ENCODE peak calls at places on chromosome 19, in four cellular contexts. W is CD8-positive, alpha-beta T cell; C is mammary epithelial cell; H is spleen. S is an unnamed sample.

GRCh38 chr19:28426902-28427232 is 786.1 kb downstream of the UQCRFS1 start:
- DNase-seq in W (no peak), C (peak), H (no peak), S (no peak)

GRCh38 chr19:29671393-29672076 is 6.3 kb downstream of the PLEKHF1 start:
- DNase-seq in W (peak), C (peak), H (peak), S (peak)

GRCh38 chr19:45542234-45542668 is 35.0 kb downstream of the VASP start:
- DNase-seq in W (no peak), C (peak), H (no peak), S (peak)

GRCh38 chr19:41510484-41510883 is 65.5 kb upstream of the CEACAM21 start:
- DNase-seq in W (no peak), C (no peak), H (no peak), S (no peak)

GRCh38 chr19:1172353-1173159 is 1.5 kb downstream of the SBNO2 start:
- DNase-seq in W (no peak), C (peak), H (peak), S (no peak)

GRCh38 chr19:38848299-38849146 is 1.3 kb downstream of the HNRNPL start:
- DNase-seq in W (no peak), C (peak), H (peak), S (no peak)

GRCh38 chr19:485583-486236 is 10.6 kb upstream of the MADCAM1 start:
- DNase-seq in W (no peak), C (peak), H (no peak), S (no peak)

GRCh38 chr19:43478323-43478722 is 12.9 kb upstream of the LYPD3 start:
- DNase-seq in W (no peak), C (no peak), H (no peak), S (no peak)

GRCh38 chr19:41398603-41399002 is 985 bp downstream of the BCKDHA start:
- DNase-seq in W (no peak), C (no peak), H (no peak), S (no peak)

GRCh38 chr19:1882089-1882785 is 3.1 kb downstream of the ABHD17A start:
- DNase-seq in W (peak), C (no peak), H (no peak), S (no peak)

GRCh38 chr19:49363265-49364082 is at the start of gene DKKL1:
- DNase-seq in W (peak), C (peak), H (peak), S (peak)

GRCh38 chr19:56360841-56361240 is 32.5 kb downstream of the ZNF582 start:
- DNase-seq in W (no peak), C (peak), H (no peak), S (no peak)

GRCh38 chr19:3323704-3324103 is 42.7 kb upstream of the NFIC start:
- DNase-seq in W (no peak), C (no peak), H (no peak), S (no peak)

GRCh38 chr19:41426952-41427646 is at the start of gene B3GNT8:
- DNase-seq in W (peak), C (peak), H (peak), S (peak)

GRCh38 chr19:6590458-6591319 is at the start of gene CD70:
- DNase-seq in W (peak), C (peak), H (peak), S (no peak)

GRCh38 chr19:6588508-6589345 is 2.2 kb downstream of the CD70 start:
- DNase-seq in W (no peak), C (no peak), H (no peak), S (no peak)

GRCh38 chr19:6589711-6590457 is 1.1 kb downstream of the CD70 start:
- DNase-seq in W (no peak), C (no peak), H (no peak), S (no peak)

GRCh38 chr19:6587998-6588507 is 2.9 kb downstream of the CD70 start:
- DNase-seq in W (no peak), C (no peak), H (no peak), S (no peak)

DNA sequence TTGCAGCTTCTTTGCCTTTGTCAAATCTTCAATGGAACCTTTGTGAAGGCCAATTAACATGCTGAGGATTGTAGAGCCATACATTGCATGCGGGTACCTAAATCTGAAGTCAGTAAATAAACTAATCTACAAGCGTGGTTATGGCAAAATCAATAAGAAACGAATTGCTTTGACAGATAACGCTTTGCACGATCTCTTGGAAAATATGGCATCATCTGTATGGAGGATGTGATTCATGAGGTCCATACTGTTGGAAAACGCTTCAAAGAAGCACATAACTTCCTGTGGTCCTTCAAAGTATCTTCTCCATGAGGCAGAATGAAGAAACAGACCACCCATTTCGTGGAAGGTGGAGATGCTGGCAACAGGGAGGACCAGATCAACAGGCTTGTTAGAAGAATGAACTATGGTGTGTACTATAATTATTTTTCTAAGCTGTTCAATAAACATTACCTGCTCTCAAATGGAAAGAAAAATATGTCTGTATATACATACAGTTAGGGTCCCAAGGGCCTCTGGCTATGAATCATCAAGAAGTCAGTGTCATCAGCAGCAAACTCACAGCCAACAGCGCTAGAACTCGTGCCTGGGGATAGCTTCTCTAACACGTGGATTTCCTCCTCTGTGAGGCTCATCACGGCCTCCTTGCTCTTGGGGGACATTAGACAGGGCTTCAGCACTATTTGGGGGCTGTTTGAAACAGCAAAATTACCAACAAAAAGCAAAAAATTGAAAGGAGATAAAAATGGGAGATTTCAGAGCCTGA is 2.9 kb upstream of the CD70 start:
- DNase-seq in W (no peak), C (no peak), H (no peak), S (no peak)
- H3K27ac ChIP-seq in W (no peak), C (no peak), H (no peak), S (no peak)

GRCh38 chr19:50365434-50366306 is at the start of gene NAPSA:
- DNase-seq in W (no peak), C (no peak), H (peak), S (no peak)
- H3K27ac ChIP-seq in W (no peak), C (no peak), H (peak), S (no peak)

GRCh38 chr19:32930567-32930966 is 41.2 kb downstream of the CEP89 start:
- DNase-seq in W (no peak), C (no peak), H (no peak), S (no peak)

GRCh38 chr19:32924200-32924599 is 47.6 kb downstream of the CEP89 start:
- DNase-seq in W (no peak), C (no peak), H (no peak), S (no peak)

GRCh38 chr19:32933571-32933970 is 38.2 kb downstream of the CEP89 start:
- DNase-seq in W (no peak), C (no peak), H (no peak), S (no peak)

DNA sequence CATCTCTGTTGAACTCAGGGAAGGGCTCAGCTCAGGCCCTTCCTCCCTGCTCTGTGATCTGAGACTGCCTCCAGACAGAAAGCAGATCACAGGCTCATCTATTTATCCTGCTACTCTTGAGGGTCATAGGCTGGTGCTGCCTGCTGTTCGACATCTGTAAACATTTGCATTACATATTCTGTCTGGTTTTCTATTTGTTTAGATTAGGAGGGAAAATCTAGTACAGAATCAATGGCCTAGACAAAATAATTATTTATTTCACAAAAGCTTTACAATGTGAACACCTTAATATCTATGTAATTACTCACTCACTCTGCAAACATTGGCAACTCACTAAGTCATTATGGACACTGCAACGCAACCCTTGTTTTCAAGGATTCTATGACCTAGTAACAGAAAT is 43.0 kb downstream of the CEP89 start:
- DNase-seq in W (no peak), C (no peak), H (no peak), S (peak)
- H3K27ac ChIP-seq in W (no peak), C (no peak), H (no peak), S (peak)

DNA sequence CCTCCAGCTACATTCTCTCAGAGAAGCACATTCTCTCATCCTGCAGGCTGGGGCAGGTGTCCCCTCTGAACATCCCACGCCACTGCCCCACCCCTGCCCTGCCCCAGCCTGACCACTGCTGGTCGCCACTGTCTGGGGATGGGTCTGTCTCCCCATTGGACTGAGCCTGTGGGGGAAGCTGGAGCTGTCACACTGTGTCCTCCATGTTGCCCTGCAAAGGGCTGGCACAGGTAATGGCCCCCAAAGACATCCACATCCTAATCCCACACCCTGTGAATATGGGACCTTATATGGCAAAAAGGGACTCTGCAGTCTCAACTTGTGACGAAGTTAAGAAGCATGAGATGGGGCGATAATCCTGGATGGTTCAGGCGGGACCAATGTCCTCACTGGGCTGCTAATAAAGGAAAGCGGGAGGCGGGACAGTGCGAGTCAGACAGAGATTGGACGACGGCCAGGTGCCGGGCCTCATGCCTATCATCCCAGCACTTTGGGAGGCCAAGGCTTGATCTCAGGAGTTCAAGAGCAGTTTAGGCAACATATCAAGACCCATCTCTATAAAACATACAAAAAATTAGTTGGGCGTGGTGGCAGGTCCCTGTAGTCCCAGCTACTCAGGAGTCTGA is 9.1 kb downstream of the AP2S1 start:
- DNase-seq in W (no peak), C (peak), H (no peak), S (no peak)
- H3K27ac ChIP-seq in W (no peak), C (no peak), H (peak), S (peak)

GRCh38 chr19:50723069-50723468 is at the start of gene CLEC11A:
- DNase-seq in W (no peak), C (no peak), H (no peak), S (no peak)

GRCh38 chr19:50725218-50725931 is 2.2 kb downstream of the CLEC11A start:
- DNase-seq in W (no peak), C (no peak), H (no peak), S (no peak)

GRCh38 chr19:50723735-50724521 is 764 bp downstream of the CLEC11A start:
- DNase-seq in W (no peak), C (no peak), H (no peak), S (no peak)

GRCh38 chr19:50725932-50726230 is 2.7 kb downstream of the CLEC11A start:
- DNase-seq in W (no peak), C (no peak), H (no peak), S (no peak)

GRCh38 chr19:50724522-50725217 is 1.5 kb downstream of the CLEC11A start:
- DNase-seq in W (peak), C (peak), H (peak), S (peak)
- H3K27ac ChIP-seq in W (peak), C (peak), H (peak), S (peak)

GRCh38 chr19:18943465-18943864 is 2.4 kb upstream of the HOMER3 start:
- DNase-seq in W (no peak), C (no peak), H (no peak), S (no peak)
- H3K27ac ChIP-seq in W (no peak), C (no peak), H (peak), S (no peak)

DNA sequence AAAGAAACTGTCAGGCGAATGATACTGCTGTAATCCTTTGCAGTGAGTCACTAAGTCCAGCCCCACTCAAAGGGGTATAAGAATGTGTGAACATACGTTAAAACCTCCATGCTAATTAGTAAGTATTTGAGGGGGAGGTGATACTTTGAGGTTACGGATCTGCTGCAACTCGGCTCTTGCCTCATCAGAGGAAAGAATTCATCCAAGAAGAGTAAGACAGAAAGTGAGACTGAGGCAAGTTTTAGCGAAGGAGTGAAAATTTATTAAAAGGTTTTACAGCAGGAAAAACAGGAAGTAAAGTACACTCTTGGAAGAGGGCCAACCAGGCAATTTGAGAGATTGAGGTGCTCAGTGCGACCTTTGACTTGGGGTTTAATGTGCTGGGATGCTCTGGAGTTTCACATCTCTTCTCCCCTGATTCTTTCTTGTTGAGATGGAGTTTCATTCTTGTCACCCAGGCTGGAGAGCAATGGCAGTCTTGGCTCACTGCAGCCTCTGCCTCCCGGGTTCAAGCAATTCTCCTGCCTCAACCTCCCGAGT is 9.8 kb downstream of the CLEC4M start:
- DNase-seq in W (no peak), C (peak), H (no peak), S (peak)
- H3K27ac ChIP-seq in W (no peak), C (no peak), H (no peak), S (no peak)

DNA sequence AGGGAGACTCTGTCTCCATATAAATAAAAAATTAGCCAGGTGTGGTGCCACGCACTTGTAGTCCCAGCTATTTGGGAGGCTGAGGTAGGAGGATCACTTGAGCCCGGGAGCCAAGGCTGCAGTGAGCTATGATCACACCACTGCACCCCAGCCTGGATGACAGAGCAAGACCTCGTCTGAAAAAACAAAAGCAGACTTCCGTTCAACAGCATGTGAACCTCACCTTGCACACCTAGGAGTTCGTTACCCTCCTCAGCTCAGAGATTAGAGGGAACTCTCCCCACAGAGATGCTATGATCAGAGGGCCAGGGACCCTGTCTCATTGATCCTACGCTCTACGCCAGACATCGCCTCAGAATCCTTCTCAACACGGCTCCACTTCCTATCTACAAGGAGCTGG is 15.3 kb downstream of the ELL start:
- DNase-seq in W (no peak), C (no peak), H (no peak), S (no peak)
- H3K27ac ChIP-seq in W (peak), C (no peak), H (peak), S (no peak)

S was measured in epithelial cell of prostate.